ENCODE peak calls at places on chromosomes 11 and 22, in nine cellular contexts. S is A549; N is CD4-positive, CD25-positive, alpha-beta regulatory T cell; H is pancreas; X is colonic mucosa; E is HAP-1; Z is neuronal stem cell; B is lung; J is ovary. G is an unnamed sample. For H3K4me1 and H3K9me3, the result is how much of the 10 kb centered on the place peaks cover.

GRCh38 chr22:36986242-36986821 is 32.9 kb downstream of the TST start:
- DNase-seq in H (no peak), N (no peak), X (peak), J (no peak), B (no peak), E (no peak), S (no peak), Z (no peak), G (no peak)

GRCh38 chr11:19191530-19192169 is 10.1 kb downstream of the CSRP3 start:
- DNase-seq in Z (no peak), S (no peak), H (no peak), B (no peak), J (no peak), E (no peak), N (no peak), X (peak), G (no peak)

GRCh38 chr11:69055598-69056516 is 7.1 kb downstream of the TPCN2 start:
- DNase-seq in H (no peak), E (no peak), X (no peak), J (no peak), N (no peak), B (no peak), Z (no peak), S (no peak), G (peak)

GRCh38 chr11:123454060-123454651 is 24.1 kb downstream of the GRAMD1B start:
- DNase-seq in N (peak), S (peak), H (no peak), Z (no peak), X (no peak), E (peak), J (no peak), B (no peak), G (no peak)

GRCh38 chr11:82682003-82682751 is 51.5 kb downstream of the FAM181B start:
- DNase-seq in H (no peak), J (no peak), X (peak), Z (peak), N (no peak), E (peak), S (peak), B (no peak), G (no peak)

GRCh38 chr11:72594493-72595291 is 79.5 kb downstream of the PDE2A start:
- DNase-seq in Z (no peak), H (no peak), B (no peak), S (no peak), N (no peak), X (no peak), E (no peak), J (no peak), G (no peak)

GRCh38 chr22:49751318-49751967 is 76.2 kb downstream of the BRD1 start:
- DNase-seq in J (peak), E (no peak), S (no peak), Z (no peak), N (no peak), X (no peak), H (no peak), B (no peak), G (no peak)

GRCh38 chr22:43325176-43325575 is 18.0 kb downstream of the SCUBE1 start:
- DNase-seq in S (no peak), B (no peak), H (no peak), J (no peak), N (no peak), Z (no peak), X (no peak), E (no peak), G (no peak)

GRCh38 chr11:30342736-30343166 is 19.8 kb downstream of the ARL14EP start:
- DNase-seq in X (no peak), H (no peak), Z (no peak), N (no peak), J (no peak), S (no peak), E (no peak), B (no peak), G (no peak)

GRCh38 chr11:115919341-115920086 is 415.3 kb upstream of the CADM1 start:
- DNase-seq in E (no peak), H (no peak), B (no peak), X (no peak), N (no peak), J (no peak), Z (no peak), S (peak), G (no peak)

GRCh38 chr22:37126882-37127281 is 17.4 kb upstream of the TMPRSS6 start:
- DNase-seq in S (peak), X (no peak), H (no peak), J (no peak), E (no peak), Z (no peak), N (no peak), B (no peak), G (no peak)

GRCh38 chr11:95589893-95590612 is 199.5 kb downstream of the FAM76B start:
- DNase-seq in S (no peak), X (no peak), Z (no peak), B (no peak), N (no peak), E (no peak), J (peak), H (no peak), G (no peak)

GRCh38 chr11:33133761-33134160 is 27.5 kb downstream of the CSTF3 start:
- DNase-seq in H (no peak), Z (no peak), B (no peak), J (no peak), X (no peak), S (no peak), N (no peak), E (peak), G (no peak)
- H3K4me1 ChIP-seq in H (under half), Z (under half), B (under half), J (under half), X (under half), S (under half), N (under half), E (under half), G (under half)

DNA sequence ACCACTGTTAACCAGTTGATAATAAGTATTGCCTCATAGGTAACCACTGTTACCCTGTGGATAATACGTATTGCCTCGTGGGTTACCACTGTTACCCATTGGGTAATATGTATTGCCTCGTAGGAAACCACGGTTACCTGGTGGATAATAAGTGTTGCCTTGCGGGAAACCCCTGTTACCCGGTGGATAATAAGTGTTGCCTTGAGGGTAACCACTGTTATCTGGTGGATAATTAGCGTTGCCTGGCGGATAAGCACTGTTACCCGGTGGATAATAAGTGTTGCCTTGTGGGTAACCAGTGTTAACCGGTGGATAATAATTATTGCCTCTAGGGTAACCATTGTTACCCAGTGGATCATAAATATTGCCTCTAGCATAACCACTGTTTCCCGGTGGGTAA is 27.3 kb upstream of the NXPE4 start:
- DNase-seq in N (no peak), J (no peak), Z (no peak), E (no peak), X (peak), S (no peak), H (no peak), B (no peak), G (no peak)
- H3K9me3 ChIP-seq in N (under half), J (under half), Z (under half), E (under half), X (under half), S (under half), H (under half), B (under half), G (under half)

GRCh38 chr11:62057069-62057468 is 66.7 kb upstream of the INCENP start:
- DNase-seq in H (no peak), X (no peak), Z (no peak), S (no peak), B (no peak), E (peak), J (no peak), N (no peak), G (no peak)

GRCh38 chr11:62055970-62056369 is 67.8 kb upstream of the INCENP start:
- DNase-seq in E (no peak), B (no peak), J (no peak), S (no peak), N (no peak), X (no peak), Z (no peak), H (no peak), G (no peak)

GRCh38 chr11:62054081-62054480 is 69.7 kb upstream of the INCENP start:
- DNase-seq in H (no peak), E (no peak), B (no peak), X (no peak), J (no peak), S (no peak), Z (no peak), N (no peak), G (no peak)

GRCh38 chr11:62050716-62051115 is 73.1 kb upstream of the INCENP start:
- DNase-seq in E (no peak), Z (no peak), J (no peak), H (no peak), S (no peak), N (no peak), X (no peak), B (no peak), G (no peak)

DNA sequence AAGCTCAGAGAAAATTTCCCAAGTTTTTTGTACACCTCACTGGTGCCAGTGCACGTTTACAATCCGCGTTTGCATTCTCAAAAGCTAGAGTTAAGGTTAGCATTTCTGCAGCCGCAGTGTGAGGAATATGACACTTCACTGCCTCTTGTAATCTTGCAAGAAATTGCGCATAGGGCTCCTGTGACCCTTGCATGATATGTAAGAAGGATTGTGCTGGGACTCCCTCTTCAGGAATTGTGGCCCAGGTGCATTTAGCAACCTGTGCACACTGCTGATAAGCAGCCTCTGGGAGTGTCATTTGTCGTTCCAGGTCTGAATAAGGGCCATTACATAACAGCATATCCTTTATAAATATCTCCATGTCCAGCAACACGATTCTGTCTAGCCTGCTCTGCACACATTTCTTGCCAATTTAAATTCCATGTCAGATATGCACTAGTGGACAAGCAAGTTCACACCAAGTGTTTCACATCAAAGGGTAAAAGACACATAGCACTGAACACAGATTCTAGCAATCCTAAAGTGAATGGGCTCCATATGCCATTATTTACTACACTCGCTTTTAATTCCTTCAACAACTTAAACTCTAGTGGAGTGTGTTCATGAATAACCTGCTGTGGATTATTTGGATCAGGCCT is 69.2 kb upstream of the INCENP start:
- DNase-seq in H (no peak), E (no peak), Z (no peak), X (peak), N (no peak), S (peak), J (no peak), B (peak), G (peak)
- H3K4me3 ChIP-seq in H (no peak), E (no peak), Z (no peak), X (no peak), N (no peak), S (no peak), J (no peak), B (no peak), G (no peak)

GRCh38 chr11:67584205-67584880 is 731 bp downstream of the GSTP1 start:
- DNase-seq in E (no peak), J (peak), B (peak), N (no peak), Z (no peak), S (no peak), X (peak), H (peak), G (peak)
- H3K4me1 ChIP-seq in E (under half), J (under half), B (under half), N (under half), Z (under half), S (half or more), X (under half), H (under half), G (under half)

GRCh38 chr11:70680781-70681281 is 282.5 kb downstream of the CTTN start:
- DNase-seq in J (no peak), Z (no peak), N (no peak), H (no peak), E (no peak), S (no peak), B (no peak), X (no peak), G (no peak)
- H3K9me3 ChIP-seq in J (under half), Z (under half), N (under half), H (under half), E (under half), S (under half), B (under half), X (under half), G (under half)

DNA sequence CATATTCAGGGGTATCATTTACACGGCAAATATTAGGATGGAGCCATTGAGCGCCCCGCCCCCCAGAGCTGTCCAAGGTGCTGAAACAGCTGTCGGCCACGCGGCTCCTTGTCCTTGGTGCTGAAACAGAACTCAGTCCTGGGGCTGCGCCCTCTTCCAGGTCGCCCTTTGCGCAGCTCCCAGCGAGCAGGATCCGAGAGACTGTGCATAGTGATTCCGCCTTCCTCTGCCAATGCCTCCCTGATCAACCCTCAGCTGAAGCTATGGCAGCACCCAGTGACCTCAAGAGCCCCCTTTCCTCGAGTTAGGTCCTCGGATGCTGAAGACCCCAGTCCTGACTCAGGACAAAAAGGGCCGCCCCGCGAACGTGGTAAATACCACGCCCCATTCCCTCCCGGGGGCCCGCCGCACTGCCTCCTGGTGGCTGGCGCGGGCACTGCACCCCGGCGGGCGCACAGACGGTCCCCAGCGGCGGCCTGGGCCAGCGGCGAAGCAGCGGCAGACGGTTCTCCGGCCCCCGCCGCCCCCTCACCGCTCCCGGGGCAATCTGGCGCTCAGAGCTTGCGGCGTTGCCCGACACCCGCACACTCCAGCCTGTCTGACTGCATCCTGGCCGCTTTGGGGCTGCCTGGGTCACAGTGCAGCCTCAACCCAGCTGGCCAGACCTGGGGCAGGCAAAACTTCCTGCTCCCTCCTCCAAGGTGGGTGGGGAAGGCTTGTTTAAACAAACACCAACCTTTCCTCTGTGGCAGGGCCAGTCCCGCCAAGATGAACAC is 13.4 kb downstream of the SYT7 start:
- DNase-seq in J (peak), E (peak), Z (peak), X (peak), N (peak), H (peak), S (peak), B (peak), G (no peak)
- H3K4me3 ChIP-seq in J (no peak), E (no peak), Z (peak), X (no peak), N (no peak), H (no peak), S (peak), B (no peak), G (no peak)

GRCh38 chr11:1518301-1518700 is 31.7 kb upstream of the MOB2 start:
- DNase-seq in S (no peak), X (no peak), J (no peak), H (no peak), E (no peak), B (no peak), N (no peak), Z (no peak), G (no peak)
- H3K4me1 ChIP-seq in S (under half), X (under half), J (under half), H (under half), E (under half), B (under half), N (under half), Z (under half), G (under half)

GRCh38 chr11:100963375-100963774 is 166.2 kb downstream of the PGR start:
- DNase-seq in Z (no peak), B (no peak), J (no peak), N (no peak), E (no peak), S (no peak), H (no peak), X (no peak), G (no peak)

GRCh38 chr11:100965346-100965745 is 164.3 kb downstream of the PGR start:
- DNase-seq in H (no peak), J (no peak), S (no peak), E (no peak), B (no peak), N (no peak), X (no peak), Z (no peak), G (no peak)

GRCh38 chr11:100966366-100966765 is 163.2 kb downstream of the PGR start:
- DNase-seq in H (no peak), X (no peak), E (no peak), J (no peak), Z (no peak), S (no peak), N (no peak), B (no peak), G (no peak)

GRCh38 chr11:100961633-100962032 is 168.0 kb downstream of the PGR start:
- DNase-seq in X (no peak), H (no peak), J (no peak), E (no peak), B (no peak), S (no peak), N (no peak), Z (no peak), G (no peak)

GRCh38 chr11:100964400-100964799 is 165.2 kb downstream of the PGR start:
- DNase-seq in N (no peak), Z (no peak), J (no peak), H (no peak), E (no peak), X (no peak), S (no peak), B (no peak), G (no peak)
- H3K9me3 ChIP-seq in N (under half), Z (under half), J (under half), H (under half), E (under half), X (under half), S (under half), B (under half), G (under half)